ENCODE peak calls at places on chromosomes 16 and 17, in seven cellular contexts. J, R, W, Z, U, X and L are unnamed samples.

GRCh38 chr16:29674188-29674587 is 4.8 kb upstream of the QPRT start:
- DNase-seq in J (no peak), X (peak), Z (peak), R (peak), W (no peak), U (peak), L (no peak)

GRCh38 chr16:76940251-76940650 is 250.7 kb upstream of the MON1B start:
- DNase-seq in U (no peak), Z (no peak), X (no peak), J (no peak), W (no peak), R (no peak), L (no peak)

GRCh38 chr17:82913304-82914043 is 73.7 kb upstream of the ZNF750 start:
- DNase-seq in R (no peak), W (peak), U (no peak), Z (no peak), X (no peak), J (no peak), L (no peak)

GRCh38 chr17:75504347-75505151 is 10.8 kb downstream of the CASKIN2 start:
- DNase-seq in J (peak), W (peak), Z (peak), R (no peak), X (no peak), U (no peak), L (no peak)

GRCh38 chr17:5092139-5093010 is 14.1 kb downstream of the ZFP3 start:
- DNase-seq in U (peak), J (no peak), W (no peak), R (no peak), Z (no peak), X (no peak), L (no peak)

GRCh38 chr16:85757341-85757822 is 6.5 kb upstream of the C16orf74 start:
- DNase-seq in R (no peak), J (no peak), U (peak), X (peak), Z (peak), W (peak), L (no peak)

GRCh38 chr16:31464781-31465260 is 5.5 kb downstream of the ARMC5 start:
- DNase-seq in X (no peak), J (no peak), W (no peak), U (no peak), R (no peak), Z (no peak), L (no peak)

GRCh38 chr16:55502801-55503366 is 6.0 kb upstream of the LPCAT2 start:
- DNase-seq in U (peak), J (peak), R (no peak), X (peak), Z (peak), W (peak), L (no peak)

GRCh38 chr16:69423189-69423588 is 1.2 kb upstream of the CYB5B start:
- DNase-seq in J (no peak), R (no peak), X (no peak), U (no peak), Z (no peak), W (no peak), L (no peak)

GRCh38 chr16:69419956-69420355 is 4.5 kb upstream of the CYB5B start:
- DNase-seq in R (no peak), J (no peak), W (no peak), X (no peak), Z (no peak), U (no peak), L (no peak)

GRCh38 chr16:69412287-69412686 is 12.1 kb upstream of the CYB5B start:
- DNase-seq in U (peak), X (peak), Z (no peak), W (no peak), R (no peak), J (no peak), L (no peak)

GRCh38 chr16:69413045-69413664 is 11.3 kb upstream of the CYB5B start:
- DNase-seq in X (no peak), U (no peak), Z (no peak), J (no peak), W (no peak), R (no peak), L (no peak)

GRCh38 chr16:69417537-69418199 is 6.8 kb upstream of the CYB5B start:
- DNase-seq in R (no peak), J (peak), W (peak), U (peak), Z (peak), X (no peak), L (no peak)
- H3K27ac ChIP-seq in R (no peak), J (peak), W (peak), U (no peak), Z (peak), X (no peak), L (no peak)

GRCh38 chr17:48624118-48624517 is 2.0 kb downstream of the HOXB9 start:
- DNase-seq in Z (no peak), W (no peak), R (no peak), J (no peak), U (no peak), X (no peak), L (no peak)
- TF ChIP-seq EZH2 in Z (no peak), W (no peak), R (no peak), J (no peak), U (no peak), X (no peak), L (no peak)

DNA sequence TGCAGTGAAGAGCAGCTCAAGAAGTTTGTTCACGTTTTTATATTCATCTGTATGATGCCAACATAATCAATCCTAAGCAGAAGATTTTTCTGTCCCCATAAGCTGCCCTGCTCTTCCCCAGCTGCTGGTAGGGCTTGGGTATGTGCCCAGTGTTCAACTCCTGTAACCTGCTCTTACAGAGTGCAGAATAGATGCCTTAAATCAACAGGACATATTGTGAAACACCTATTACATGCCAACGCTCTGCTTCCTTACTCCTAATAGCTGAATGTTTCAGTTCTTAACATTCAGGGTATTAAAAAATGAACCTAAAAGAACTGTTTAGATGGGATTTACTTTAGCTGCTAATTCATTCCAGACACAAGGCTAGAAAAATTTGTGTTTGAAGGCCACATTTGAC is 190.9 kb downstream of the HS3ST3A1 start:
- DNase-seq in X (no peak), R (no peak), W (peak), Z (peak), J (peak), U (peak), L (no peak)
- H3K4me3 ChIP-seq in X (no peak), R (no peak), W (no peak), Z (no peak), J (no peak), U (no peak), L (no peak)

GRCh38 chr16:57486858-57487834 is 853 bp upstream of the DOK4 start:
- DNase-seq in Z (peak), W (no peak), R (no peak), X (no peak), U (no peak), J (peak), L (no peak)
- H3K27ac ChIP-seq in Z (peak), W (no peak), R (no peak), X (no peak), U (no peak), J (peak), L (no peak)

DNA sequence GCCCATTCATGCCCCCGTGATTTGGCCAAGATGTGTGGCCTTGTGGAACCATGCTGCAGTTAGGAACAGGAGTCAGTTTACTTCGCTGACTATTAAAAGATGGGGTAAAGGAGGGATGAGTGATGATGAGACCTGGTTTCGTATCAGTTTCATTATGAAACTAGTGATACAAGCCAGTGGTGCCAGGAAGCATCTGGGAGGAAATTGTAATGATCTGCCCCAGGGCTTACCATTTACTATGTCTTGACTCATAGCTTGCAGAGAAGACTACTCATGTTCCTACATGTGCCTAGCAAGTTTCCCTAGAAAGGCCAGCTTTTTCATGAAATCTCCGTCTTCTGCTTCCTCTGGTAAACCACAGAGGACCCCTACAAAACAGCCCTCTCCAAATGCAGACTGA is 23.2 kb downstream of the CDH3 start:
- DNase-seq in R (no peak), J (no peak), U (no peak), X (no peak), Z (peak), W (peak), L (no peak)
- TF ChIP-seq EZH2 in R (no peak), J (no peak), U (no peak), X (no peak), Z (no peak), W (no peak), L (no peak)

DNA sequence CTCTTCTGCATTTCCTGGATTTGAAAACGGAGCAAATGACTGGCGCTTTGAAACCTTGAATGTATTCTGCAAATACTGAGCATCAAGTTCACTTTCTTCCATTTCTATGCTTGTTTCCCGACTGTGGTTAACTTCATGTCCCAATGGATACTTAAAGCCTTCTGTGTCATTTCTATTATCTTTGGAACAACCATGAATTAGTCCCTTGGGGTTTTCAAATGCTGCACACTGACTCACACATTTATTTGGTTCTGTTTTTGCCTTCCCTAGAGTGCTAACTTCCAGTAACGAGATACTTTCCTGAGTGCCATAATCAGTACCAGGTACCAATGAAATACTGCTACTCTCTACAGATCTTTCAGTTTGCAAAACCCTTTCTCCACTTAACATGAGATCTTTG is 32.3 kb downstream of the BRCA1 start:
- DNase-seq in W (no peak), J (no peak), U (no peak), X (peak), Z (peak), R (peak), L (no peak)
- H3K4me3 ChIP-seq in W (no peak), J (no peak), U (no peak), X (no peak), Z (no peak), R (no peak), L (no peak)

DNA sequence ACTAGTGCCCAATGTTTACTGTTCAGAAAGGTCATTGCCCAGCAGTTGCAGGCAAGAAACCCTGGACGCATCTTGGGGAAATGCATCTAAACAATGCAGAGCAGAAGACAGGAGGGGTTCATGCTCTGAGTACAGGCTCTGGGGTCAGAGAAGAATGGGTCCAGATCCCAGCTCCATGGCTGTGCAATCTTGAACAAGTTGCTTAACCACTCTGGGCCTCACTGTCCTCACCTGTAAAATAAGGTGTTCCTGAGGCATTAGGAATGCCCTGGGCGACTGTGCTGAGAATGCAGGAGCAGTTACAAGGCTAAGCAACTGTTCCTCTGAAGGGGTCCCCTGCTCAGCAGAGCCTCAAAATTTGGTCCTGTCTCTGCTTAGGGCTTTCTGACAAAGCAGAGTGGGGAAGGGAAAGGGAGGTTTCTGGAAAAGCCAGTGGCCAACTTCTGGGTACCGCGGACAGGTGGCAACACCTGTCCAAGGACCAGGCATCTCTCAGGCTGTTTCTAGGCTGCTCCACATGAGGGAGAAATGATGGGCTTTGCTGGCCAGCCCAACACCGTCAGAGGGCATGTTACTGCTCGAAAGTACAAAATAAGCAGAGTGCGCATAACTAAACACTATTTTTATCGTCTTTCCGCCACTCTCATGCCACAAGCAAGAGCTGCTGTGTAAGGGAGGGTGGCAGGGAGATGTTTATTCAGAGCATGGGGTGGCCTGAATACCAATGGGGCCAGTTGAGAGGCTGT is 176.8 kb downstream of the XYLT1 start:
- DNase-seq in R (no peak), J (no peak), W (no peak), Z (no peak), X (no peak), U (no peak), L (no peak)
- H3K27ac ChIP-seq in R (no peak), J (no peak), W (no peak), Z (no peak), X (no peak), U (no peak), L (no peak)

GRCh38 chr17:45147581-45148182 is 593 bp upstream of the HEXIM1 start:
- DNase-seq in J (peak), Z (peak), R (peak), U (peak), X (peak), W (peak), L (peak)

GRCh38 chr17:45149037-45149668 is 878 bp downstream of the HEXIM1 start:
- DNase-seq in X (peak), U (peak), Z (peak), W (peak), J (peak), R (peak), L (peak)

GRCh38 chr17:45148183-45149036 is at the start of gene HEXIM1:
- DNase-seq in X (peak), J (peak), W (peak), R (peak), Z (peak), U (peak), L (peak)

GRCh38 chr17:45150911-45151809 is 2.9 kb downstream of the HEXIM1 start:
- DNase-seq in W (no peak), R (no peak), Z (peak), J (no peak), X (no peak), U (peak), L (no peak)

GRCh38 chr17:45149669-45150603 is 1.7 kb downstream of the HEXIM1 start:
- DNase-seq in Z (peak), W (peak), X (peak), R (no peak), U (peak), J (peak), L (peak)
- TF ChIP-seq EZH2 in Z (no peak), W (no peak), X (no peak), R (no peak), U (no peak), J (no peak), L (no peak)